ENCODE peak calls at places on chromosomes 4 and X, in eight cellular contexts. One of them, this sample, is unnamed.

GRCh38 chrX:39975094-39975865 is 122.5 kb downstream of the BCOR start:
- DNase-seq in cardiac fibroblast: no peak
- DNase-seq in astrocyte of the hippocampus: no peak
- DNase-seq in NCI-H2107: no peak
- DNase-seq in iPS-NIHi11: no peak
- DNase-seq in C1 segment of cervical spinal cord: no peak
- DNase-seq in DMS 273 treated with DMSO at 0.1 percent for 48 hours: no peak
- DNase-seq in GM12891: no peak
- DNase-seq in this sample: no peak

GRCh38 chr4:108370291-108370690 is 201.6 kb upstream of the LEF1 start:
- DNase-seq in NCI-H2107: no peak
- DNase-seq in iPS-NIHi11: no peak
- DNase-seq in C1 segment of cervical spinal cord: no peak
- DNase-seq in GM12891: no peak
- DNase-seq in astrocyte of the hippocampus: peak
- DNase-seq in cardiac fibroblast: no peak
- DNase-seq in DMS 273 treated with DMSO at 0.1 percent for 48 hours: no peak
- DNase-seq in this sample: no peak

GRCh38 chr4:129474698-129475097 is 378.7 kb downstream of the C4orf33 start:
- DNase-seq in iPS-NIHi11: no peak
- DNase-seq in C1 segment of cervical spinal cord: no peak
- DNase-seq in GM12891: no peak
- DNase-seq in astrocyte of the hippocampus: no peak
- DNase-seq in NCI-H2107: no peak
- DNase-seq in cardiac fibroblast: no peak
- DNase-seq in DMS 273 treated with DMSO at 0.1 percent for 48 hours: no peak
- DNase-seq in this sample: no peak

GRCh38 chr4:187307131-187307530 is 583.5 kb upstream of the FAT1 start:
- DNase-seq in DMS 273 treated with DMSO at 0.1 percent for 48 hours: no peak
- DNase-seq in NCI-H2107: no peak
- DNase-seq in GM12891: no peak
- DNase-seq in astrocyte of the hippocampus: peak
- DNase-seq in cardiac fibroblast: peak
- DNase-seq in iPS-NIHi11: no peak
- DNase-seq in C1 segment of cervical spinal cord: no peak
- DNase-seq in this sample: no peak

GRCh38 chrX:150692837-150693781 is at the start of gene MTMR1:
- DNase-seq in cardiac fibroblast: no peak
- DNase-seq in NCI-H2107: peak
- DNase-seq in DMS 273 treated with DMSO at 0.1 percent for 48 hours: peak
- DNase-seq in iPS-NIHi11: peak
- DNase-seq in C1 segment of cervical spinal cord: no peak
- DNase-seq in GM12891: peak
- DNase-seq in astrocyte of the hippocampus: peak
- DNase-seq in this sample: peak

GRCh38 chrX:9874483-9874882 is 88.3 kb downstream of the SHROOM2 start:
- DNase-seq in C1 segment of cervical spinal cord: no peak
- DNase-seq in astrocyte of the hippocampus: peak
- DNase-seq in NCI-H2107: no peak
- DNase-seq in DMS 273 treated with DMSO at 0.1 percent for 48 hours: no peak
- DNase-seq in cardiac fibroblast: peak
- DNase-seq in iPS-NIHi11: no peak
- DNase-seq in GM12891: no peak
- DNase-seq in this sample: no peak

GRCh38 chrX:36950495-36951253 is 57.5 kb upstream of the FAM47C start:
- DNase-seq in C1 segment of cervical spinal cord: no peak
- DNase-seq in astrocyte of the hippocampus: no peak
- DNase-seq in iPS-NIHi11: peak
- DNase-seq in DMS 273 treated with DMSO at 0.1 percent for 48 hours: no peak
- DNase-seq in NCI-H2107: no peak
- DNase-seq in cardiac fibroblast: no peak
- DNase-seq in GM12891: no peak
- DNase-seq in this sample: no peak

GRCh38 chr4:6641164-6641970 is 882 bp downstream of the MRFAP1 start:
- DNase-seq in NCI-H2107: no peak
- DNase-seq in iPS-NIHi11: peak
- DNase-seq in cardiac fibroblast: peak
- DNase-seq in DMS 273 treated with DMSO at 0.1 percent for 48 hours: no peak
- DNase-seq in GM12891: no peak
- DNase-seq in astrocyte of the hippocampus: peak
- DNase-seq in C1 segment of cervical spinal cord: peak
- DNase-seq in this sample: no peak

GRCh38 chrX:19388741-19389140 is 45.0 kb downstream of the PDHA1 start:
- DNase-seq in NCI-H2107: no peak
- DNase-seq in C1 segment of cervical spinal cord: no peak
- DNase-seq in astrocyte of the hippocampus: no peak
- DNase-seq in iPS-NIHi11: no peak
- DNase-seq in cardiac fibroblast: no peak
- DNase-seq in GM12891: no peak
- DNase-seq in DMS 273 treated with DMSO at 0.1 percent for 48 hours: no peak
- DNase-seq in this sample: no peak

GRCh38 chr4:54539500-54540029 is 118.2 kb upstream of the KIT start:
- DNase-seq in astrocyte of the hippocampus: peak
- DNase-seq in GM12891: no peak
- DNase-seq in DMS 273 treated with DMSO at 0.1 percent for 48 hours: no peak
- DNase-seq in cardiac fibroblast: peak
- DNase-seq in NCI-H2107: peak
- DNase-seq in C1 segment of cervical spinal cord: peak
- DNase-seq in iPS-NIHi11: peak
- DNase-seq in this sample: no peak

This sample was measured in HuH-7.5.